ENCODE peak calls at places on chromosomes 12 and 14, in four cellular contexts. Y is lung microvascular endothelial cell, C is endodermal cell, I is T-helper 17 cell. S is an unnamed sample.

GRCh38 chr14:68020999-68021663 is 201.6 kb downstream of the RAD51B start:
- DNase-seq in Y (no peak), C (no peak), I (no peak), S (no peak)

GRCh38 chr12:11653215-11653753 is 3.8 kb downstream of the ETV6 start:
- DNase-seq in Y (no peak), C (no peak), I (no peak), S (no peak)

GRCh38 chr12:82758743-82759142 is 72.0 kb downstream of the TMTC2 start:
- DNase-seq in Y (peak), C (no peak), I (no peak), S (no peak)

GRCh38 chr12:28242888-28243633 is 52.8 kb downstream of the CCDC91 start:
- DNase-seq in Y (peak), C (no peak), I (no peak), S (no peak)

GRCh38 chr14:19947413-19948090 is 16.8 kb downstream of the OR4K1 start:
- DNase-seq in Y (peak), C (no peak), I (no peak), S (peak)

GRCh38 chr14:44170554-44170953 is 336.5 kb downstream of the FSCB start:
- DNase-seq in Y (no peak), C (no peak), I (no peak), S (no peak)

GRCh38 chr12:25585021-25585523 is 32.0 kb upstream of the LMNTD1 start:
- DNase-seq in Y (peak), C (no peak), I (no peak), S (no peak)

GRCh38 chr12:70854138-70854537 is 66.4 kb downstream of the PTPRR start:
- DNase-seq in Y (no peak), C (no peak), I (no peak), S (no peak)

GRCh38 chr12:95755236-95755865 is 35.2 kb downstream of the NTN4 start:
- DNase-seq in Y (no peak), C (no peak), I (no peak), S (no peak)

GRCh38 chr12:12813120-12814101 is at the start of gene DDX47:
- DNase-seq in Y (peak), C (peak), I (peak), S (peak)

S was measured in A172.